ENCODE peak calls at places on chromosomes 2 and 18, in five cellular contexts. D is COLO829, O is GM18507, E is non-pigmented ciliary epithelial cell, S is H7. I is an unnamed sample.

GRCh38 chr2:71459084-71459431 is 5.7 kb downstream of the DYSF start:
- DNase-seq in E (no peak), O (no peak), D (no peak), S (no peak), I (no peak)

GRCh38 chr18:78293516-78293915 is 686.1 kb upstream of the SALL3 start:
- DNase-seq in S (no peak), E (no peak), D (no peak), O (no peak), I (no peak)

GRCh38 chr18:36296591-36297418 is 708 bp upstream of the FHOD3 start:
- DNase-seq in D (peak; percentile 74), E (no peak), S (peak; percentile 90), O (no peak), I (peak; percentile 26)

GRCh38 chr18:69948919-69949537 is 1.4 kb upstream of the CD226 start:
- DNase-seq in S (no peak), E (no peak), O (no peak), D (no peak), I (no peak)

GRCh38 chr2:65728477-65729180 is 296.2 kb upstream of the SPRED2 start:
- DNase-seq in E (no peak), S (no peak), O (no peak), D (no peak), I (no peak)

GRCh38 chr2:19823507-19823906 is 78.3 kb downstream of the TTC32 start:
- DNase-seq in S (no peak), O (no peak), D (no peak), E (no peak), I (no peak)

GRCh38 chr2:213764849-213765248 is 480.6 kb downstream of the SPAG16 start:
- DNase-seq in D (no peak), E (no peak), S (no peak), O (no peak), I (no peak)

GRCh38 chr2:231680992-231681852 is 27.1 kb upstream of the PTMA start:
- DNase-seq in D (peak; percentile 63), O (no peak), E (no peak), S (peak; percentile 100), I (no peak)

I was measured in smooth muscle cell of the brain vasculature.